ENCODE peak calls at places on chromosomes 12 and 14, in eight cellular contexts. M is HFF-Myc, R is cardiac fibroblast, D is AG09319, A is endothelial cell, T is Calu3, F is heart right ventricle, J is fibroblast of pulmonary artery. U is an unnamed sample.

GRCh38 chr12:119322324-119322723 is 12.2 kb upstream of the CCDC60 start:
- DNase-seq in M (no peak), R (no peak), D (no peak), A (no peak), T (no peak), F (no peak), J (no peak), U (no peak)

GRCh38 chr14:68692216-68692615 is 100.7 kb downstream of the ZFP36L1 start:
- DNase-seq in M (no peak), R (no peak), D (no peak), A (no peak), T (no peak), F (no peak), J (no peak), U (no peak)

GRCh38 chr14:101113835-101114725 is 210.6 kb upstream of the RTL1 start:
- DNase-seq in M (no peak), R (no peak), D (no peak), A (no peak), T (no peak), F (no peak), J (no peak), U (no peak)

GRCh38 chr12:6230321-6231110 is 30.3 kb downstream of the CD9 start:
- DNase-seq in M (no peak), R (peak), D (no peak), A (no peak), T (no peak), F (no peak), J (peak), U (no peak)

GRCh38 chr12:30988887-30989286 is 62.3 kb downstream of the TSPAN11 start:
- DNase-seq in M (no peak), R (no peak), D (no peak), A (no peak), T (no peak), F (no peak), J (no peak), U (no peak)

GRCh38 chr14:74546416-74546815 is 52.9 kb downstream of the ISCA2 start:
- DNase-seq in M (no peak), R (no peak), D (no peak), A (no peak), T (no peak), F (no peak), J (no peak), U (no peak)

GRCh38 chr14:50402965-50403364 is 6.3 kb upstream of the CDKL1 start:
- DNase-seq in M (no peak), R (no peak), D (no peak), A (no peak), T (no peak), F (no peak), J (no peak), U (no peak)

GRCh38 chr12:94172973-94173372 is 24.6 kb downstream of the PLXNC1 start:
- DNase-seq in M (peak), R (peak), D (peak), A (no peak), T (no peak), F (no peak), J (peak), U (no peak)

GRCh38 chr12:53173085-53173715 is 7.3 kb upstream of the ZNF740 start:
- DNase-seq in M (no peak), R (no peak), D (no peak), A (no peak), T (no peak), F (no peak), J (no peak), U (no peak)

GRCh38 chr14:51564986-51565604 is 86.6 kb upstream of the FRMD6 start:
- DNase-seq in M (no peak), R (no peak), D (no peak), A (no peak), T (peak), F (no peak), J (no peak), U (no peak)

GRCh38 chr12:15982071-15982470 is 70.9 kb downstream of the DERA start:
- DNase-seq in M (no peak), R (no peak), D (no peak), A (no peak), T (no peak), F (no peak), J (peak), U (no peak)

GRCh38 chr12:101929365-101930041 is 52.1 kb downstream of the DRAM1 start:
- DNase-seq in M (no peak), R (no peak), D (no peak), A (no peak), T (no peak), F (no peak), J (no peak), U (no peak)

GRCh38 chr14:95903616-95904107 is 27.0 kb downstream of the TUNAR start:
- DNase-seq in M (no peak), R (no peak), D (no peak), A (no peak), T (no peak), F (no peak), J (no peak), U (no peak)

GRCh38 chr14:71060795-71061455 is 153.7 kb downstream of the PCNX1 start:
- DNase-seq in M (no peak), R (peak), D (no peak), A (no peak), T (no peak), F (no peak), J (peak), U (no peak)

GRCh38 chr12:2796187-2796663 is 1.5 kb downstream of the FKBP4 start:
- DNase-seq in M (no peak), R (peak), D (no peak), A (peak), T (no peak), F (no peak), J (no peak), U (no peak)

GRCh38 chr12:71797506-71797905 is 42.1 kb upstream of the TBC1D15 start:
- DNase-seq in M (no peak), R (no peak), D (peak), A (no peak), T (no peak), F (no peak), J (no peak), U (no peak)

GRCh38 chr12:3697311-3697870 is 55.5 kb downstream of the CRACR2A start:
- DNase-seq in M (no peak), R (peak), D (no peak), A (no peak), T (no peak), F (no peak), J (no peak), U (no peak)

GRCh38 chr12:949337-950099 is at the start of gene RAD52:
- DNase-seq in M (peak), R (peak), D (peak), A (peak), T (peak), F (peak), J (peak), U (peak)

GRCh38 chr14:51807355-51807754 is 53.1 kb upstream of the GNG2 start:
- DNase-seq in M (no peak), R (peak), D (no peak), A (no peak), T (no peak), F (no peak), J (no peak), U (peak)

GRCh38 chr12:74365178-74365964 is 172.3 kb upstream of the ATXN7L3B start:
- DNase-seq in M (no peak), R (peak), D (peak), A (peak), T (peak), F (no peak), J (peak), U (peak)

GRCh38 chr14:99668998-99669314 is 15.1 kb upstream of the CYP46A1 start:
- DNase-seq in M (no peak), R (no peak), D (no peak), A (no peak), T (no peak), F (no peak), J (no peak), U (no peak)

GRCh38 chr14:96745500-96746051 is 51.6 kb upstream of the VRK1 start:
- DNase-seq in M (no peak), R (peak), D (no peak), A (no peak), T (no peak), F (no peak), J (no peak), U (no peak)

GRCh38 chr14:50091240-50091914 is 25.0 kb downstream of the VCPKMT start:
- DNase-seq in M (no peak), R (no peak), D (no peak), A (no peak), T (no peak), F (no peak), J (no peak), U (no peak)

GRCh38 chr14:52014601-52015267 is 25.4 kb downstream of the RTRAF start:
- DNase-seq in M (no peak), R (no peak), D (no peak), A (no peak), T (no peak), F (peak), J (no peak), U (peak)

GRCh38 chr12:7136676-7137075 is 6.5 kb downstream of the CLSTN3 start:
- DNase-seq in M (no peak), R (no peak), D (no peak), A (no peak), T (no peak), F (no peak), J (no peak), U (no peak)

GRCh38 chr12:71014180-71014785 is 93.7 kb upstream of the PTPRR start:
- DNase-seq in M (no peak), R (peak), D (no peak), A (no peak), T (peak), F (no peak), J (peak), U (no peak)

GRCh38 chr12:13379531-13379930 is 183.0 kb downstream of the EMP1 start:
- DNase-seq in M (no peak), R (no peak), D (no peak), A (no peak), T (no peak), F (no peak), J (no peak), U (no peak)

GRCh38 chr12:11832100-11832499 is 182.6 kb downstream of the ETV6 start:
- DNase-seq in M (no peak), R (no peak), D (no peak), A (no peak), T (no peak), F (no peak), J (no peak), U (no peak)

GRCh38 chr14:68482772-68483395 is 310.0 kb downstream of the ZFP36L1 start:
- DNase-seq in M (no peak), R (no peak), D (no peak), A (no peak), T (no peak), F (no peak), J (no peak), U (no peak)

GRCh38 chr14:100086361-100086760 is 21.1 kb downstream of the EVL start:
- DNase-seq in M (no peak), R (no peak), D (no peak), A (no peak), T (no peak), F (no peak), J (no peak), U (no peak)

GRCh38 chr14:104078031-104078455 is 7.5 kb upstream of the ASPG start:
- DNase-seq in M (peak), R (peak), D (peak), A (peak), T (peak), F (peak), J (peak), U (peak)

GRCh38 chr12:12379831-12380730 is 23.2 kb downstream of the BORCS5 start:
- DNase-seq in M (no peak), R (peak), D (no peak), A (no peak), T (no peak), F (no peak), J (no peak), U (no peak)

GRCh38 chr12:57254506-57255280 is 3.7 kb upstream of the STAC3 start:
- DNase-seq in M (no peak), R (no peak), D (no peak), A (no peak), T (no peak), F (no peak), J (no peak), U (no peak)

GRCh38 chr12:46908236-46908935 is 82.6 kb upstream of the SLC38A4 start:
- DNase-seq in M (no peak), R (peak), D (no peak), A (no peak), T (no peak), F (no peak), J (peak), U (no peak)

GRCh38 chr12:104856548-104856947 is 101.5 kb downstream of the SLC41A2 start:
- DNase-seq in M (no peak), R (no peak), D (no peak), A (no peak), T (no peak), F (no peak), J (no peak), U (no peak)

GRCh38 chr12:56833780-56834179 is 70.7 kb downstream of the HSD17B6 start:
- DNase-seq in M (no peak), R (no peak), D (no peak), A (no peak), T (no peak), F (no peak), J (no peak), U (no peak)

GRCh38 chr12:110365743-110366473 is 37.6 kb downstream of the ANAPC7 start:
- DNase-seq in M (no peak), R (no peak), D (no peak), A (no peak), T (no peak), F (no peak), J (no peak), U (no peak)

GRCh38 chr12:123747309-123747708 is 14.8 kb upstream of the DNAH10 start:
- DNase-seq in M (no peak), R (no peak), D (no peak), A (no peak), T (no peak), F (no peak), J (no peak), U (no peak)

GRCh38 chr12:123743002-123743401 is 19.1 kb upstream of the DNAH10 start:
- DNase-seq in M (no peak), R (no peak), D (no peak), A (no peak), T (no peak), F (no peak), J (no peak), U (no peak)

GRCh38 chr12:123748171-123748570 is 13.9 kb upstream of the DNAH10 start:
- DNase-seq in M (no peak), R (no peak), D (no peak), A (no peak), T (no peak), F (no peak), J (no peak), U (no peak)

GRCh38 chr12:123741937-123742572 is 20.0 kb upstream of the DNAH10 start:
- DNase-seq in M (no peak), R (no peak), D (no peak), A (no peak), T (no peak), F (no peak), J (no peak), U (no peak)

DNA sequence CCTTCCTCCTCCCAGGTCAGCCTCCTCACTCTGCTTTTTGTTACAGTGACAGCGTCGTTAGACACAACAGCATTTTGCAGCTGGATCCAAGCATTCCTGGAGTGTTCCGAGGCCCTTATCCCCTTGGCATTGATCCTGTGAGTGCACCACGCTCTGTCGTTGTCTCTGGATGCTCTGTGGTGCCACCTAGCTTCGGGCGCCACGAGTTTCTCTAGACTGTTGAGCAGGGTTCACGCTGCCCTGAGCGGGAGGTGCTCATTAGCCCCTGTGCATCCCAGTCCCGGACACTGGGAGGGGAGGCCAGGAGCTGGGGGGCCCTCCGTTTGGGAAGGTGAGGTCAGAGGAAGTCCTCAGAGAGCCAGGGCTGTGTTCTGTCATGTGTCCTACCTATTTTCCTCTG is 17.3 kb upstream of the DNAH10 start:
- DNase-seq in M (no peak), R (no peak), D (no peak), A (peak), T (no peak), F (no peak), J (no peak), U (peak)
- TF ChIP-seq CTCF in M (peak), R (peak), D (no peak), A (no peak), T (peak), F (peak), J (no peak), U (peak)

DNA sequence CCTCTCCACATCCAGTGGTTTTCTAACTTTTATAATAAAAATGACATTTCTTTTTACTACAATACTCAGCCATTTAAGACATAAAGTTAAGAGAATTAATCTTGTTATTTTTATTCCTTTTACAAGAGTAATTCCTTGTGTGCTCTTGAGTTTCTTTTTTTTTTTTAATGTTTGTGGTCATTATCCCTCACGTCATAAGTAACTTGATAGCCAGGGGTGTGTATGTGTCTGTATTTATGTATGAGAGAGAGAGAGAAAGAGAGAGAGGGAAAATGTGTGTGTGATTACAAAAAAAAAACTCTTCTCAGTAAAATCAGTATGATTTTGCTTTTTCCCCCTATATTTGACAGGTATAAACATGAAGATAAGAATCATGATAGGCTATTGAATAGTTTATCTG is 35.1 kb downstream of the RERGL start:
- DNase-seq in M (no peak), R (no peak), D (no peak), A (no peak), T (no peak), F (no peak), J (no peak), U (no peak)
- TF ChIP-seq CTCF in M (no peak), R (no peak), D (no peak), A (no peak), T (no peak), F (no peak), J (no peak), U (no peak)

DNA sequence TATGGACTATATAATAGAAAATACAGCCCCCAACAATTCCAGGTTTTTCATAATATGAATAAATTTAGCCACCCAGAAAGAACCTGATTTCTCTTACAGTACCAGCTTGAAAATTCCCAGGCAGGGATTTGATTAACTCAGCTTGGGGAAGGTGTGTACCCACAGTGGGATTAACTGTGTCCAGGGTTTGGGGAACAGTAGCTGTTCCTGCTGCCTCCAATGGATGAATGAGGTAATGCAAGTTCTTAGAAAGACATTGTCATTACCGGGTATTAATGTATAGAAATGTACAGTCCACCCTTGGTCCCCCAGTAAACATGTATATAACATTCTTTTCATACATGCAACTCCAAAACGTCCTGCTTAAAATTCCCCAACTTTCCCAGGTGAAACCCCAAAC is 115.6 kb downstream of the LRIG3 start:
- DNase-seq in M (no peak), R (no peak), D (no peak), A (no peak), T (peak), F (no peak), J (no peak), U (no peak)
- TF ChIP-seq CTCF in M (peak), R (peak), D (peak), A (peak), T (peak), F (peak), J (peak), U (peak)

GRCh38 chr14:23729720-23730387 is 93.7 kb downstream of the DHRS2 start:
- DNase-seq in M (no peak), R (no peak), D (no peak), A (no peak), T (peak), F (no peak), J (no peak), U (no peak)
- TF ChIP-seq CTCF in M (no peak), R (peak), D (no peak), A (no peak), T (no peak), F (no peak), J (peak), U (no peak)

GRCh38 chr14:77151918-77152588 is 10.5 kb upstream of the ZDHHC22 start:
- DNase-seq in M (no peak), R (peak), D (no peak), A (no peak), T (no peak), F (no peak), J (peak), U (peak)
- TF ChIP-seq CTCF in M (peak), R (peak), D (no peak), A (peak), T (no peak), F (no peak), J (peak), U (peak)

GRCh38 chr14:82009076-82009475 is 475.4 kb upstream of the SEL1L start:
- DNase-seq in M (no peak), R (no peak), D (no peak), A (no peak), T (no peak), F (no peak), J (no peak), U (no peak)
- TF ChIP-seq CTCF in M (no peak), R (no peak), D (no peak), A (peak), T (no peak), F (no peak), J (no peak), U (peak)

U was measured in BE2C.